ENCODE peak calls at places on chromosome 22, in four cellular contexts. R, O, P and Y are unnamed samples.

GRCh38 chr22:39117585-39118191 is 20.6 kb downstream of the APOBEC3H start:
- DNase-seq in P (no peak), O (peak), R (peak), Y (peak)

GRCh38 chr22:46084943-46085830 is 65.1 kb upstream of the PPARA start:
- DNase-seq in O (peak), R (peak), P (peak), Y (peak)

GRCh38 chr22:47042116-47042825 is 279.8 kb downstream of the TBC1D22A start:
- DNase-seq in R (no peak), O (no peak), P (no peak), Y (no peak)

GRCh38 chr22:19703869-19704268 is 10.4 kb upstream of the SEPTIN5 start:
- DNase-seq in O (no peak), P (no peak), R (no peak), Y (no peak)

GRCh38 chr22:38954414-38955043 is 2.9 kb upstream of the APOBEC3A start:
- DNase-seq in O (no peak), P (no peak), R (no peak), Y (no peak)

GRCh38 chr22:49748514-49748913 is 79.2 kb downstream of the BRD1 start:
- DNase-seq in R (no peak), O (no peak), P (no peak), Y (no peak)

GRCh38 chr22:42621505-42622002 is 6.9 kb upstream of the POLDIP3 start:
- DNase-seq in R (peak), P (peak), O (peak), Y (peak)

GRCh38 chr22:40178417-40179409 is 988 bp downstream of the TNRC6B start:
- DNase-seq in R (peak), P (no peak), O (peak), Y (peak)

GRCh38 chr22:37267128-37267587 is 15.2 kb upstream of the CYTH4 start:
- DNase-seq in R (peak), P (no peak), O (peak), Y (no peak)

GRCh38 chr22:44406581-44407403 is 91.2 kb downstream of the RTL6 start:
- DNase-seq in O (no peak), P (no peak), R (no peak), Y (no peak)

GRCh38 chr22:50247748-50248147 is 2.9 kb upstream of the TUBGCP6 start:
- DNase-seq in O (peak), R (peak), P (no peak), Y (peak)

GRCh38 chr22:34841321-34841901 is 224.5 kb upstream of the ISX start:
- DNase-seq in O (no peak), P (no peak), R (no peak), Y (no peak)

GRCh38 chr22:32336185-32336603 is 21.5 kb upstream of the RFPL3 start:
- DNase-seq in R (no peak), P (no peak), O (no peak), Y (no peak)

GRCh38 chr22:28358244-28358777 is 321.3 kb downstream of the TTC28 start:
- DNase-seq in R (no peak), P (no peak), O (no peak), Y (no peak)

GRCh38 chr22:50141891-50142363 is 28.6 kb upstream of the PANX2 start:
- DNase-seq in P (no peak), O (no peak), R (no peak), Y (no peak)

GRCh38 chr22:43925433-43926348 is 2.1 kb downstream of the PNPLA3 start:
- DNase-seq in O (no peak), P (no peak), R (no peak), Y (no peak)

GRCh38 chr22:49164773-49165320 is 662.8 kb downstream of the BRD1 start:
- DNase-seq in R (no peak), P (no peak), O (no peak), Y (no peak)

GRCh38 chr22:32949719-32950118 is 108.5 kb downstream of the SYN3 start:
- DNase-seq in O (no peak), P (no peak), R (no peak), Y (no peak)

GRCh38 chr22:30457964-30458363 is 13.9 kb downstream of the SEC14L3 start:
- DNase-seq in R (peak), P (no peak), O (no peak), Y (peak)

GRCh38 chr22:25111579-25112517 is 87.8 kb upstream of the CRYBB3 start:
- DNase-seq in O (peak), P (no peak), R (no peak), Y (no peak)

GRCh38 chr22:46588279-46589140 is 31.7 kb upstream of the GRAMD4 start:
- DNase-seq in O (no peak), P (no peak), R (no peak), Y (no peak)

GRCh38 chr22:20953668-20954500 is 13.2 kb upstream of the AIFM3 start:
- DNase-seq in R (peak), P (no peak), O (no peak), Y (peak)

GRCh38 chr22:19880786-19881569 is 26.3 kb upstream of the GNB1L start:
- DNase-seq in O (no peak), R (peak), P (peak), Y (peak)

GRCh38 chr22:23187201-23187600 is 6.9 kb downstream of the BCR start:
- DNase-seq in R (no peak), O (no peak), P (no peak), Y (no peak)

GRCh38 chr22:50218996-50219727 is 18.4 kb downstream of the SELENOO start:
- DNase-seq in R (peak), O (peak), P (no peak), Y (peak)

GRCh38 chr22:49052023-49052538 is 775.6 kb downstream of the BRD1 start:
- DNase-seq in R (no peak), O (no peak), P (no peak), Y (no peak)

GRCh38 chr22:35476341-35476740 is 64.3 kb upstream of the RASD2 start:
- DNase-seq in P (no peak), O (no peak), R (no peak), Y (no peak)

GRCh38 chr22:49699476-49699875 is 128.2 kb downstream of the BRD1 start:
- DNase-seq in P (no peak), O (no peak), R (no peak), Y (no peak)

GRCh38 chr22:38957046-38957770 is at the start of gene APOBEC3A:
- DNase-seq in O (peak), R (no peak), P (no peak), Y (no peak)

GRCh38 chr22:20316217-20316843 is 3.5 kb downstream of the DGCR6L start:
- DNase-seq in O (peak), R (no peak), P (no peak), Y (no peak)

GRCh38 chr22:29306830-29307657 is 594 bp downstream of the GAS2L1 start:
- DNase-seq in P (no peak), O (peak), R (peak), Y (peak)

GRCh38 chr22:30870451-30871345 is 97.9 kb downstream of the MORC2 start:
- DNase-seq in R (no peak), P (no peak), O (peak), Y (no peak)

GRCh38 chr22:47619631-47620030 is 857.2 kb downstream of the TBC1D22A start:
- DNase-seq in R (no peak), O (no peak), P (no peak), Y (no peak)

GRCh38 chr22:49406879-49407587 is 420.6 kb downstream of the BRD1 start:
- DNase-seq in O (no peak), R (no peak), P (no peak), Y (no peak)

GRCh38 chr22:48710410-48710809 is 1117.3 kb downstream of the BRD1 start:
- DNase-seq in O (no peak), P (no peak), R (no peak), Y (no peak)

GRCh38 chr22:46618104-46618647 is 2.0 kb upstream of the GRAMD4 start:
- DNase-seq in R (no peak), O (no peak), P (no peak), Y (no peak)

GRCh38 chr22:24772493-24773220 is 1.9 kb downstream of the PIWIL3 start:
- DNase-seq in O (no peak), P (no peak), R (peak), Y (peak)

GRCh38 chr22:30405731-30406130 is 8.9 kb downstream of the SEC14L2 start:
- DNase-seq in O (no peak), P (no peak), R (no peak), Y (no peak)

GRCh38 chr22:44486538-44486937 is 11.5 kb downstream of the RTL6 start:
- DNase-seq in P (no peak), R (no peak), O (no peak), Y (no peak)

GRCh38 chr22:33300165-33300564 is 242.0 kb upstream of the SYN3 start:
- DNase-seq in O (no peak), P (no peak), R (no peak), Y (no peak)